ENCODE peak calls at places on chromosomes 6 and 20, in seven cellular contexts. One of them, this sample, is unnamed.

GRCh38 chr6:57113105-57113504 is 23.1 kb downstream of the ZNF451 start:
- DNase-seq in breast epithelium: no peak
- DNase-seq in endothelial cell: no peak
- DNase-seq in fibroblast of pulmonary artery: no peak
- DNase-seq in vagina: no peak
- DNase-seq in esophagus muscularis mucosa: no peak
- DNase-seq in CD8-positive, alpha-beta T cell: no peak
- DNase-seq in this sample: no peak

GRCh38 chr6:43768983-43769525 is 957 bp upstream of the VEGFA start:
- DNase-seq in breast epithelium: peak
- DNase-seq in fibroblast of pulmonary artery: peak
- DNase-seq in vagina: no peak
- DNase-seq in endothelial cell: no peak
- DNase-seq in esophagus muscularis mucosa: no peak
- DNase-seq in CD8-positive, alpha-beta T cell: no peak
- DNase-seq in this sample: no peak

GRCh38 chr20:25054133-25054820 is 3.7 kb downstream of the ACSS1 start:
- DNase-seq in endothelial cell: no peak
- DNase-seq in esophagus muscularis mucosa: no peak
- DNase-seq in CD8-positive, alpha-beta T cell: no peak
- DNase-seq in vagina: no peak
- DNase-seq in breast epithelium: no peak
- DNase-seq in fibroblast of pulmonary artery: no peak
- DNase-seq in this sample: no peak

GRCh38 chr20:25205277-25206062 is 10.0 kb downstream of the ENTPD6 start:
- DNase-seq in breast epithelium: no peak
- DNase-seq in endothelial cell: no peak
- DNase-seq in fibroblast of pulmonary artery: no peak
- DNase-seq in CD8-positive, alpha-beta T cell: no peak
- DNase-seq in vagina: no peak
- DNase-seq in esophagus muscularis mucosa: peak
- DNase-seq in this sample: no peak

GRCh38 chr6:105153676-105154075 is 26.1 kb downstream of the POPDC3 start:
- DNase-seq in fibroblast of pulmonary artery: no peak
- DNase-seq in vagina: no peak
- DNase-seq in CD8-positive, alpha-beta T cell: no peak
- DNase-seq in endothelial cell: no peak
- DNase-seq in breast epithelium: no peak
- DNase-seq in esophagus muscularis mucosa: no peak
- DNase-seq in this sample: no peak

GRCh38 chr20:38748863-38749153 is 548 bp downstream of the ACTR5 start:
- DNase-seq in CD8-positive, alpha-beta T cell: no peak
- DNase-seq in breast epithelium: no peak
- DNase-seq in esophagus muscularis mucosa: no peak
- DNase-seq in vagina: no peak
- DNase-seq in fibroblast of pulmonary artery: no peak
- DNase-seq in endothelial cell: no peak
- DNase-seq in this sample: no peak

GRCh38 chr20:51430198-51430950 is 112.1 kb downstream of the NFATC2 start:
- DNase-seq in vagina: no peak
- DNase-seq in endothelial cell: no peak
- DNase-seq in breast epithelium: no peak
- DNase-seq in CD8-positive, alpha-beta T cell: no peak
- DNase-seq in esophagus muscularis mucosa: no peak
- DNase-seq in fibroblast of pulmonary artery: no peak
- DNase-seq in this sample: no peak

GRCh38 chr6:159894991-159895390 is 4.2 kb downstream of the MAS1 start:
- DNase-seq in breast epithelium: no peak
- DNase-seq in esophagus muscularis mucosa: no peak
- DNase-seq in endothelial cell: no peak
- DNase-seq in fibroblast of pulmonary artery: no peak
- DNase-seq in CD8-positive, alpha-beta T cell: no peak
- DNase-seq in vagina: no peak
- DNase-seq in this sample: no peak

GRCh38 chr20:35511814-35512420 is 17.5 kb downstream of the C20orf173 start:
- DNase-seq in vagina: no peak
- DNase-seq in endothelial cell: peak
- DNase-seq in esophagus muscularis mucosa: no peak
- DNase-seq in breast epithelium: no peak
- DNase-seq in fibroblast of pulmonary artery: peak
- DNase-seq in CD8-positive, alpha-beta T cell: no peak
- DNase-seq in this sample: no peak

GRCh38 chr6:75268121-75268987 is 16.2 kb downstream of the TMEM30A start:
- DNase-seq in esophagus muscularis mucosa: no peak
- DNase-seq in endothelial cell: no peak
- DNase-seq in vagina: no peak
- DNase-seq in breast epithelium: no peak
- DNase-seq in fibroblast of pulmonary artery: no peak
- DNase-seq in CD8-positive, alpha-beta T cell: no peak
- DNase-seq in this sample: no peak

DNA sequence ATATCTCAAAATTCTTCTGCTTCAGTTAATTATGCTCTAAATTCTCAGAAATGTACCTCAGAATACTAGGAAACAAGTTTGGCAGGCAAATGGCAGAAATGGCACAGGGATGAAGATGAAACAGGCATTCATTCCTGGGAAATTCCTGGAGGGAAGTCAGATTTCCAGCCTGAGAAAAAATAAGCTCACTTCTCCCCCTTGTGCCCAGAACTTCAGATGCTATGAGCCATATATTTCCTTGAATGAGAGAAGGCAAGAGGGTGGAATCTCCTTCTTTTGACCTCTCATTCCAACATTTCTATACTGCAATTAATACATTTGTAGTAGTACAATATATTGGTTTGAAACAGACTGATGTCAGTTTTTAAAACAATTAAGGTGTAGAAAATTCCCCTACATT is 22.8 kb downstream of the RGS17 start:
- DNase-seq in esophagus muscularis mucosa: no peak
- DNase-seq in breast epithelium: no peak
- DNase-seq in CD8-positive, alpha-beta T cell: no peak
- DNase-seq in fibroblast of pulmonary artery: peak
- DNase-seq in vagina: no peak
- DNase-seq in endothelial cell: no peak
- DNase-seq in this sample: no peak
- TF ChIP-seq CTCF in esophagus muscularis mucosa: peak
- TF ChIP-seq CTCF in breast epithelium: no peak
- TF ChIP-seq CTCF in CD8-positive, alpha-beta T cell: no peak
- TF ChIP-seq CTCF in fibroblast of pulmonary artery: peak
- TF ChIP-seq CTCF in vagina: no peak
- TF ChIP-seq CTCF in endothelial cell: no peak
- TF ChIP-seq CTCF in this sample: no peak

GRCh38 chr6:16739329-16739801 is 21.9 kb downstream of the ATXN1 start:
- DNase-seq in fibroblast of pulmonary artery: no peak
- DNase-seq in CD8-positive, alpha-beta T cell: no peak
- DNase-seq in breast epithelium: peak
- DNase-seq in esophagus muscularis mucosa: no peak
- DNase-seq in vagina: no peak
- DNase-seq in endothelial cell: no peak
- DNase-seq in this sample: no peak
- TF ChIP-seq CTCF in fibroblast of pulmonary artery: no peak
- TF ChIP-seq CTCF in CD8-positive, alpha-beta T cell: no peak
- TF ChIP-seq CTCF in breast epithelium: no peak
- TF ChIP-seq CTCF in esophagus muscularis mucosa: peak
- TF ChIP-seq CTCF in vagina: no peak
- TF ChIP-seq CTCF in endothelial cell: no peak
- TF ChIP-seq CTCF in this sample: no peak

GRCh38 chr6:142233945-142234682 is 67.7 kb upstream of the ADGRG6 start:
- DNase-seq in fibroblast of pulmonary artery: no peak
- DNase-seq in breast epithelium: no peak
- DNase-seq in vagina: no peak
- DNase-seq in endothelial cell: no peak
- DNase-seq in CD8-positive, alpha-beta T cell: no peak
- DNase-seq in esophagus muscularis mucosa: no peak
- DNase-seq in this sample: no peak
- TF ChIP-seq CTCF in fibroblast of pulmonary artery: no peak
- TF ChIP-seq CTCF in breast epithelium: no peak
- TF ChIP-seq CTCF in vagina: no peak
- TF ChIP-seq CTCF in endothelial cell: no peak
- TF ChIP-seq CTCF in CD8-positive, alpha-beta T cell: no peak
- TF ChIP-seq CTCF in esophagus muscularis mucosa: no peak
- TF ChIP-seq CTCF in this sample: no peak

GRCh38 chr6:108364470-108364869 is 69.6 kb downstream of the AFG1L start:
- DNase-seq in breast epithelium: no peak
- DNase-seq in endothelial cell: no peak
- DNase-seq in fibroblast of pulmonary artery: no peak
- DNase-seq in esophagus muscularis mucosa: no peak
- DNase-seq in CD8-positive, alpha-beta T cell: no peak
- DNase-seq in vagina: no peak
- DNase-seq in this sample: no peak

GRCh38 chr6:108363113-108363512 is 68.3 kb downstream of the AFG1L start:
- DNase-seq in esophagus muscularis mucosa: no peak
- DNase-seq in vagina: no peak
- DNase-seq in CD8-positive, alpha-beta T cell: no peak
- DNase-seq in breast epithelium: no peak
- DNase-seq in endothelial cell: no peak
- DNase-seq in fibroblast of pulmonary artery: no peak
- DNase-seq in this sample: no peak

GRCh38 chr6:108363756-108364356 is 69.0 kb downstream of the AFG1L start:
- DNase-seq in esophagus muscularis mucosa: no peak
- DNase-seq in endothelial cell: no peak
- DNase-seq in vagina: no peak
- DNase-seq in fibroblast of pulmonary artery: no peak
- DNase-seq in CD8-positive, alpha-beta T cell: no peak
- DNase-seq in breast epithelium: no peak
- DNase-seq in this sample: no peak

GRCh38 chr6:108366236-108366635 is 71.4 kb downstream of the AFG1L start:
- DNase-seq in esophagus muscularis mucosa: no peak
- DNase-seq in vagina: no peak
- DNase-seq in endothelial cell: no peak
- DNase-seq in CD8-positive, alpha-beta T cell: no peak
- DNase-seq in fibroblast of pulmonary artery: no peak
- DNase-seq in breast epithelium: no peak
- DNase-seq in this sample: no peak

GRCh38 chr6:108365488-108365887 is 70.6 kb downstream of the AFG1L start:
- DNase-seq in esophagus muscularis mucosa: no peak
- DNase-seq in CD8-positive, alpha-beta T cell: no peak
- DNase-seq in fibroblast of pulmonary artery: peak
- DNase-seq in breast epithelium: no peak
- DNase-seq in endothelial cell: no peak
- DNase-seq in vagina: no peak
- DNase-seq in this sample: no peak
- TF ChIP-seq CTCF in esophagus muscularis mucosa: no peak
- TF ChIP-seq CTCF in CD8-positive, alpha-beta T cell: no peak
- TF ChIP-seq CTCF in fibroblast of pulmonary artery: no peak
- TF ChIP-seq CTCF in breast epithelium: no peak
- TF ChIP-seq CTCF in endothelial cell: no peak
- TF ChIP-seq CTCF in vagina: no peak
- TF ChIP-seq CTCF in this sample: no peak

DNA sequence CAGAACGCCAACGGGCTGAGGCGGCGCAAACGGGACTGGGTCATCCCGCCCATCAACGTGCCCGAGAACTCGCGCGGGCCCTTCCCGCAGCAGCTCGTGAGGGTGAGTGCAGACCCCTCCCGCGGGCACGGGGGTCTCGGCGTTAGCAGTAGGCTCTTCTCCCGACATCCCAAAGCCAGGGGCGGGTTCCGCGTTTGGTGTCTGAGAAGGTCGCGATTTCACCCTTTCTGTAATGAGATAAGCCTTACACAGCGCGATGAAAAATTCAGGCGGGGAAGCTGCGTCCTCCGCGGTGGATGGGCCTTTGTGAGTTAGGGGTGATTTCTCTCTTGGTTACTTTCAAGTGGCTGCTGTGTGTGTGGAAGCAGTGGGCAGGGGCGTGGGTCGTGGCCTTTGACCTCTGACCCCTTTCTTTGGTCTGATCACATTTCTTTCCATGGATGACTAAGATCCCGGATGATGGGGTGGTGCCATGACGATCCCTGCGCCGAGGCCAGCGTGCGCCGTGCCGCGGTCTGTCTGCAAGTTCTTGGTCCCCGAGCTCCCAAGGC is 292.5 kb downstream of the TAF4 start:
- DNase-seq in breast epithelium: no peak
- DNase-seq in CD8-positive, alpha-beta T cell: no peak
- DNase-seq in vagina: no peak
- DNase-seq in fibroblast of pulmonary artery: no peak
- DNase-seq in endothelial cell: no peak
- DNase-seq in esophagus muscularis mucosa: no peak
- DNase-seq in this sample: no peak
- TF ChIP-seq CTCF in breast epithelium: no peak
- TF ChIP-seq CTCF in CD8-positive, alpha-beta T cell: no peak
- TF ChIP-seq CTCF in vagina: no peak
- TF ChIP-seq CTCF in fibroblast of pulmonary artery: no peak
- TF ChIP-seq CTCF in endothelial cell: no peak
- TF ChIP-seq CTCF in esophagus muscularis mucosa: no peak
- TF ChIP-seq CTCF in this sample: no peak